ENCODE peak calls at places on chromosomes 11 and 22, in four cellular contexts. N, F, C and O are unnamed samples.

GRCh38 chr11:61495801-61496601 is 12.5 kb upstream of the LRRC10B start:
- DNase-seq in C (no peak), N (no peak), F (no peak), O (no peak)

GRCh38 chr11:67564230-67564629 is 19.4 kb upstream of the GSTP1 start:
- DNase-seq in N (no peak), F (peak; percentile 24), C (peak; percentile 73), O (no peak)

GRCh38 chr11:72600557-72600956 is 73.7 kb downstream of the PDE2A start:
- DNase-seq in N (no peak), C (no peak), F (no peak), O (no peak)

GRCh38 chr11:68024508-68024907 is 6.0 kb upstream of the NDUFS8 start:
- DNase-seq in N (no peak), F (no peak), C (no peak), O (no peak)

GRCh38 chr11:78210000-78210608 is 21.4 kb downstream of the USP35 start:
- DNase-seq in N (no peak), C (no peak), F (no peak), O (peak; percentile 58)

GRCh38 chr11:34537636-34538035 is 24.0 kb upstream of the ELF5 start:
- DNase-seq in N (no peak), C (peak; percentile 31), F (no peak), O (no peak)

GRCh38 chr11:9664276-9665171 is 647 bp downstream of the SWAP70 start:
- DNase-seq in N (peak; percentile 28), C (peak; percentile 21), F (peak; percentile 67), O (peak; percentile 41)

GRCh38 chr11:112627588-112628045 is 333.6 kb upstream of the NCAM1 start:
- DNase-seq in F (no peak), C (no peak), N (peak; percentile 36), O (no peak)

GRCh38 chr11:112294688-112295340 is 34.2 kb upstream of the PLET1 start:
- DNase-seq in N (no peak), C (no peak), F (no peak), O (no peak)

GRCh38 chr11:44797886-44798683 is 71.3 kb downstream of the TSPAN18 start:
- DNase-seq in N (no peak), F (no peak), C (no peak), O (no peak)

GRCh38 chr22:31286360-31287255 is 5.7 kb downstream of the PIK3IP1 start:
- DNase-seq in C (no peak), N (peak; percentile 71), F (no peak), O (peak; percentile 51)

GRCh38 chr11:124194696-124195418 is 11.7 kb downstream of the OR10D3 start:
- DNase-seq in C (peak; percentile 64), N (peak; percentile 65), F (peak; percentile 53), O (peak; percentile 62)

GRCh38 chr11:1574256-1575242 is 2.5 kb upstream of the DUSP8 start:
- DNase-seq in C (no peak), F (no peak), N (peak; percentile 58), O (peak; percentile 41)

GRCh38 chr11:18540207-18541009 is 13.7 kb upstream of the TSG101 start:
- DNase-seq in N (peak; percentile 45), C (peak; percentile 46), F (peak; percentile 30), O (no peak)

GRCh38 chr11:86116386-86116726 is 47.5 kb upstream of the PICALM start:
- DNase-seq in C (peak; percentile 90), F (peak; percentile 89), N (peak; percentile 47), O (no peak)

GRCh38 chr22:20904008-20904979 is 12.9 kb upstream of the CRKL start:
- DNase-seq in C (peak; percentile 100), F (peak; percentile 87), N (no peak), O (no peak)

GRCh38 chr11:132056689-132057088 is 686.3 kb downstream of the NTM start:
- DNase-seq in C (no peak), F (peak; percentile 74), N (no peak), O (no peak)

GRCh38 chr11:87491381-87491780 is 453.6 kb downstream of the TMEM135 start:
- DNase-seq in N (no peak), C (no peak), F (no peak), O (no peak)

GRCh38 chr11:10526974-10527918 is 13.7 kb downstream of the RNF141 start:
- DNase-seq in N (no peak), F (peak; percentile 38), C (peak; percentile 88), O (no peak)

GRCh38 chr22:28955817-28956216 is 72.4 kb downstream of the ZNRF3 start:
- DNase-seq in N (peak; percentile 96), F (no peak), C (no peak), O (no peak)

GRCh38 chr11:61701298-61701993 is 21.3 kb downstream of the DAGLA start:
- DNase-seq in N (no peak), F (no peak), C (peak; percentile 25), O (no peak)

GRCh38 chr11:30710216-30710615 is 124.1 kb upstream of the MPPED2 start:
- DNase-seq in C (no peak), F (peak; percentile 7), N (no peak), O (no peak)

GRCh38 chr22:27913162-27913741 is 5.8 kb downstream of the PITPNB start:
- DNase-seq in F (no peak), N (no peak), C (no peak), O (no peak)

GRCh38 chr11:122491486-122491885 is 164.0 kb upstream of the UBASH3B start:
- DNase-seq in C (peak; percentile 90), F (peak; percentile 30), N (no peak), O (no peak)

GRCh38 chr11:62266558-62266957 is 3.4 kb upstream of the SCGB2A2 start:
- DNase-seq in C (peak; percentile 79), N (no peak), F (no peak), O (no peak)

GRCh38 chr11:10455637-10456487 is 798 bp downstream of the AMPD3 start:
- DNase-seq in C (peak; percentile 89), F (peak; percentile 75), N (peak; percentile 90), O (no peak)

GRCh38 chr11:44270403-44271192 is 39.3 kb downstream of the ALX4 start:
- DNase-seq in F (no peak), N (no peak), C (no peak), O (peak; percentile 3)

GRCh38 chr11:46630237-46630636 is 12.9 kb downstream of the ATG13 start:
- DNase-seq in N (no peak), F (no peak), C (no peak), O (no peak)

GRCh38 chr11:70933986-70934583 is 318.3 kb downstream of the SHANK2 start:
- DNase-seq in C (no peak), N (no peak), F (no peak), O (no peak)

GRCh38 chr11:91433284-91434010 is 791.2 kb upstream of the FAT3 start:
- DNase-seq in C (no peak), F (peak; percentile 33), N (no peak), O (no peak)

GRCh38 chr11:40306938-40307548 is 1152.4 kb downstream of the LRRC4C start:
- DNase-seq in C (peak; percentile 62), N (peak; percentile 34), F (peak; percentile 58), O (no peak)

DNA sequence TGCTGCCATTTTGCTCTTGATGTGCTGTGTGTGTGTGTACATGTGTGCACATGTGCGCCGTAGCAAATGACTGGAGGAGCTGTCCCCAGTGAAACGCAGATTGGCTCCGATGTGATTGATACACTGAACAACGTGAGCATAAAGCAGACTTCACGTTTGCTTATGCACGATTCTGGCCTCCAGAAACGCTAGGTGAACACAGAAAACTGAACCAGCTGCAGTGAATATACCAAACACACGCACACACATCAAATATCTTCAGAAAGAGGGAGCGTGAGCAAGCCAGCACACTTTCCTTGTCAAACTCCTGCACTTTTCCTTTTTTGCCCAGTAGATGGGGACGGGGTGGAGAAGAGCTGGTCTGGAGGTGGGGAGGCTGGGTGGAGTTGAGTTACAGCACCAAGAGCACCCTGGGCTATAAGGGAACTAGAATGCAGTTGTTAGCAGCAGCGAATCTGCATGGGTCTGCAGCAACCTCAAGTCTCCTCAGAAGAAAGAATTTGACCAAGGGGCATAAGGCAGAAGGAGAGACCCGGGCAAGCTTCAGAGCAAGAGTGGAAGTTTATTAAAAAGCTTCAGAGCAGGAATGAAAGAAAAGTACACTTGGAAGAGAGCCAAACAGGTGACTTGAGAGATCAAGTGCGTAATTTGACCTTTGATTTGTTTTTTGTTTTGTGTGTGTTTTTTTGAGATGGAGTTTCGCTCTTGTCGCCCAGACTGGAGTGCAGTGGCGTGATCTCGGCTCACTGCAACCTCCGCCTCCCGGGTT is 77.8 kb upstream of the CADM1 start:
- DNase-seq in N (no peak), F (peak; percentile 6), C (peak; percentile 62), O (no peak)
- TF ChIP-seq CTCF in N (no peak), F (no peak), C (peak; percentile 48), O (no peak)

DNA sequence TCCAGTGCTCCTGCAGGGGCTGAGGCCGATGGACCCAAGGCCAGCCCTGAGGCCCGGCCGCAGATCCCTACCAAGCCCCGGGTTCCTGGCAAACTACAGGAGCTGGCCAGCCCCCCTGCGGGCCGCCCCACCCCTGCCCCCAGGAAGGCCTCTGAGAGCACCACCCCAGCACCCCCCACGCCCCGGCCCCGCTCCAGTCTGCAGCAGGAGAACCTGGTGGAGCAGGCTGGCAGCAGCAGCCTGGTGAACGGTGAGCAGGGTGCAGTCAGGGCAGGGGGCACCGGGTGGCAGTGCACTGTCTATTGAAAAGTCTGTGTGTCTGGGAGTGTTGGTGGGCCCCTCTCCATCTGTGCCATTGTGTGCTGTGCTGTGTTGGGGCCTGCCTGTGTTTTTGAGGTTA is 16.1 kb downstream of the MICALL1 start:
- DNase-seq in N (no peak), C (no peak), F (no peak), O (no peak)
- TF ChIP-seq CTCF in N (no peak), C (no peak), F (no peak), O (no peak)

GRCh38 chr11:69841859-69842698 is 22.9 kb upstream of the FGF3 start:
- DNase-seq in C (no peak), N (peak; percentile 42), F (no peak), O (no peak)
- TF ChIP-seq CTCF in C (peak; percentile 27), N (peak; percentile 62), F (peak; percentile 52), O (peak; percentile 12)

GRCh38 chr22:41683616-41684015 is 5.1 kb downstream of the SNU13 start:
- DNase-seq in N (no peak), F (no peak), C (no peak), O (no peak)

GRCh38 chr22:41683052-41683451 is 5.6 kb downstream of the SNU13 start:
- DNase-seq in C (no peak), N (no peak), F (no peak), O (peak; percentile 38)

GRCh38 chr22:41682033-41682807 is 6.4 kb downstream of the SNU13 start:
- DNase-seq in N (peak; percentile 73), F (peak; percentile 88), C (peak; percentile 68), O (peak; percentile 93)

GRCh38 chr22:41684194-41684593 is 4.5 kb downstream of the SNU13 start:
- DNase-seq in F (no peak), N (no peak), C (no peak), O (no peak)

DNA sequence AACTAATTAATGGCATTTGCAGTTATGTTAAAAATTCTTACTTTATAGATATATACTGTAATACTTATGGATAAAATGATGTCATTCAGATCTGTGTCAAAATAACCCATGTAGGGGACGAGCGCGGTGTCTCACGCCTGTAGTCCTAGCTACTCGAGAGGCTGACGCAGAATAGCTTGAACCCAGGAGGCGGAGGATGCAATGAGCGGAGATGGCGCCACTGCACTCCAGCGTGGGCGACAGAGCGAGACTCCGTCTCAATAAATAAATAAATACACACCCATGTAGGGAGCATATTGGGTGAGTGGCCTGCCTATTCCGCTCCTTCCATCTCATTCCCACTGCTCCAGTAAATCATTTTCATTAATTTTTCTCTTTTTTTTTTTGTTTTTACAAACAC is 7.1 kb downstream of the SNU13 start:
- DNase-seq in N (no peak), F (no peak), C (no peak), O (no peak)
- TF ChIP-seq CTCF in N (no peak), F (no peak), C (no peak), O (no peak)